ENCODE peak calls at places on chromosomes 2 and 18, in nine cellular contexts. One of them, this sample, is unnamed.
A peak's percentile ranks its signal among the peaks of the same experiment; 100 is the strongest.

GRCh38 chr2:75592028-75592427 is 31.3 kb upstream of the EVA1A start:
- DNase-seq in HFFc6: peak; percentile 93
- DNase-seq in COLO829: peak; percentile 74
- DNase-seq in activated gamma-delta T cell treated with Interleukin-2 at 50 U/mL for 16 hours: no peak
- DNase-seq in KBM-7: no peak
- DNase-seq in renal cortical epithelial cell: peak; percentile 99
- DNase-seq in HEK293T: no peak
- DNase-seq in GM23248: peak; percentile 91
- DNase-seq in AG04450: no peak
- DNase-seq in this sample: no peak

GRCh38 chr18:57915241-57915640 is 112.1 kb upstream of the ATP8B1 start:
- DNase-seq in KBM-7: no peak
- DNase-seq in HEK293T: no peak
- DNase-seq in GM23248: no peak
- DNase-seq in HFFc6: no peak
- DNase-seq in COLO829: no peak
- DNase-seq in renal cortical epithelial cell: no peak
- DNase-seq in AG04450: peak; percentile 75
- DNase-seq in activated gamma-delta T cell treated with Interleukin-2 at 50 U/mL for 16 hours: no peak
- DNase-seq in this sample: no peak

GRCh38 chr2:33510589-33510968 is 34.1 kb downstream of the RASGRP3 start:
- DNase-seq in HFFc6: peak; percentile 45
- DNase-seq in COLO829: no peak
- DNase-seq in GM23248: peak; percentile 36
- DNase-seq in activated gamma-delta T cell treated with Interleukin-2 at 50 U/mL for 16 hours: no peak
- DNase-seq in AG04450: peak; percentile 29
- DNase-seq in HEK293T: no peak
- DNase-seq in KBM-7: no peak
- DNase-seq in renal cortical epithelial cell: peak; percentile 27
- DNase-seq in this sample: no peak

GRCh38 chr2:237590272-237591020 is at the start of gene RAB17:
- DNase-seq in activated gamma-delta T cell treated with Interleukin-2 at 50 U/mL for 16 hours: no peak
- DNase-seq in renal cortical epithelial cell: peak; percentile 75
- DNase-seq in KBM-7: no peak
- DNase-seq in HEK293T: no peak
- DNase-seq in AG04450: no peak
- DNase-seq in COLO829: peak; percentile 25
- DNase-seq in GM23248: peak; percentile 50
- DNase-seq in HFFc6: peak; percentile 29
- DNase-seq in this sample: no peak

GRCh38 chr18:63591725-63592124 is 4.6 kb downstream of the SERPINB13 start:
- DNase-seq in KBM-7: no peak
- DNase-seq in COLO829: no peak
- DNase-seq in activated gamma-delta T cell treated with Interleukin-2 at 50 U/mL for 16 hours: no peak
- DNase-seq in renal cortical epithelial cell: no peak
- DNase-seq in AG04450: no peak
- DNase-seq in HFFc6: peak; percentile 45
- DNase-seq in GM23248: peak; percentile 69
- DNase-seq in HEK293T: no peak
- DNase-seq in this sample: no peak

GRCh38 chr2:200609027-200609614 is 23.3 kb downstream of the AOX1 start:
- DNase-seq in GM23248: peak; percentile 95
- DNase-seq in HEK293T: no peak
- DNase-seq in KBM-7: no peak
- DNase-seq in renal cortical epithelial cell: peak; percentile 72
- DNase-seq in COLO829: no peak
- DNase-seq in HFFc6: peak; percentile 89
- DNase-seq in AG04450: peak; percentile 36
- DNase-seq in activated gamma-delta T cell treated with Interleukin-2 at 50 U/mL for 16 hours: no peak
- DNase-seq in this sample: no peak

GRCh38 chr2:15776629-15776919 is 163.8 kb upstream of the MYCN start:
- DNase-seq in COLO829: no peak
- DNase-seq in activated gamma-delta T cell treated with Interleukin-2 at 50 U/mL for 16 hours: no peak
- DNase-seq in KBM-7: no peak
- DNase-seq in GM23248: no peak
- DNase-seq in HEK293T: no peak
- DNase-seq in AG04450: no peak
- DNase-seq in HFFc6: no peak
- DNase-seq in renal cortical epithelial cell: peak; percentile 36
- DNase-seq in this sample: no peak

GRCh38 chr2:156476516-156477206 is 40.5 kb downstream of the GPD2 start:
- DNase-seq in HFFc6: peak; percentile 66
- DNase-seq in AG04450: peak; percentile 39
- DNase-seq in COLO829: peak; percentile 27
- DNase-seq in activated gamma-delta T cell treated with Interleukin-2 at 50 U/mL for 16 hours: no peak
- DNase-seq in KBM-7: no peak
- DNase-seq in HEK293T: no peak
- DNase-seq in renal cortical epithelial cell: peak; percentile 81
- DNase-seq in GM23248: peak; percentile 73
- DNase-seq in this sample: no peak

GRCh38 chr2:26591619-26592505 is 49.3 kb downstream of the CIB4 start:
- DNase-seq in AG04450: no peak
- DNase-seq in renal cortical epithelial cell: no peak
- DNase-seq in KBM-7: no peak
- DNase-seq in HEK293T: no peak
- DNase-seq in GM23248: no peak
- DNase-seq in COLO829: no peak
- DNase-seq in activated gamma-delta T cell treated with Interleukin-2 at 50 U/mL for 16 hours: no peak
- DNase-seq in HFFc6: no peak
- DNase-seq in this sample: no peak

GRCh38 chr2:74658516-74658915 is 4.5 kb downstream of the SEMA4F start:
- DNase-seq in HFFc6: peak; percentile 92
- DNase-seq in renal cortical epithelial cell: no peak
- DNase-seq in COLO829: no peak
- DNase-seq in GM23248: peak; percentile 98
- DNase-seq in AG04450: no peak
- DNase-seq in KBM-7: no peak
- DNase-seq in HEK293T: no peak
- DNase-seq in activated gamma-delta T cell treated with Interleukin-2 at 50 U/mL for 16 hours: no peak
- DNase-seq in this sample: no peak

GRCh38 chr2:45983213-45983612 is 314.0 kb upstream of the EPAS1 start:
- DNase-seq in renal cortical epithelial cell: no peak
- DNase-seq in GM23248: no peak
- DNase-seq in COLO829: no peak
- DNase-seq in AG04450: no peak
- DNase-seq in activated gamma-delta T cell treated with Interleukin-2 at 50 U/mL for 16 hours: no peak
- DNase-seq in HEK293T: no peak
- DNase-seq in HFFc6: no peak
- DNase-seq in KBM-7: no peak
- DNase-seq in this sample: no peak

GRCh38 chr18:51211552-51211951 is 14.1 kb upstream of the MEX3C start:
- DNase-seq in COLO829: peak; percentile 92
- DNase-seq in HFFc6: peak; percentile 8
- DNase-seq in renal cortical epithelial cell: peak; percentile 40
- DNase-seq in activated gamma-delta T cell treated with Interleukin-2 at 50 U/mL for 16 hours: peak; percentile 20
- DNase-seq in KBM-7: peak; percentile 77
- DNase-seq in GM23248: peak; percentile 90
- DNase-seq in HEK293T: no peak
- DNase-seq in AG04450: no peak
- DNase-seq in this sample: peak; percentile 97

GRCh38 chr2:162123806-162124758 is 28.0 kb downstream of the GCG start:
- DNase-seq in HFFc6: peak; percentile 57
- DNase-seq in HEK293T: peak; percentile 14
- DNase-seq in AG04450: no peak
- DNase-seq in COLO829: peak; percentile 61
- DNase-seq in GM23248: peak; percentile 54
- DNase-seq in renal cortical epithelial cell: peak; percentile 65
- DNase-seq in KBM-7: peak; percentile 71
- DNase-seq in activated gamma-delta T cell treated with Interleukin-2 at 50 U/mL for 16 hours: no peak
- DNase-seq in this sample: peak; percentile 26

GRCh38 chr18:62329676-62330454 is 4.8 kb downstream of the TNFRSF11A start:
- DNase-seq in HFFc6: peak; percentile 79
- DNase-seq in AG04450: peak; percentile 10
- DNase-seq in activated gamma-delta T cell treated with Interleukin-2 at 50 U/mL for 16 hours: no peak
- DNase-seq in COLO829: no peak
- DNase-seq in renal cortical epithelial cell: peak; percentile 73
- DNase-seq in KBM-7: no peak
- DNase-seq in GM23248: peak; percentile 92
- DNase-seq in HEK293T: no peak
- DNase-seq in this sample: no peak